ENCODE peak calls at places on chromosomes 4 and X, in five cellular contexts. V is AG08396, W is amniotic stem cell, P is endodermal cell, H is ureter. F is an unnamed sample.

GRCh38 chr4:79852305-79852730 is 220.7 kb downstream of the ANTXR2 start:
- DNase-seq in V (peak; percentile 39), W (peak; percentile 32), P (peak; percentile 69), H (no peak), F (no peak)

GRCh38 chrX:69968956-69969355 is 80.8 kb downstream of the AWAT2 start:
- DNase-seq in H (no peak), W (no peak), V (no peak), P (no peak), F (peak; percentile 0)

GRCh38 chrX:124592745-124593144 is 246.4 kb downstream of the SH2D1A start:
- DNase-seq in V (no peak), H (no peak), W (no peak), P (no peak), F (no peak)

GRCh38 chr4:143626134-143626859 is 74.2 kb downstream of the FREM3 start:
- DNase-seq in P (no peak), V (peak; percentile 12), W (no peak), H (peak; percentile 83), F (no peak)

GRCh38 chr4:138182838-138183426 is 59.2 kb downstream of the SLC7A11 start:
- DNase-seq in P (no peak), W (no peak), V (peak; percentile 23), H (no peak), F (peak; percentile 51)

GRCh38 chr4:79897174-79897573 is 175.9 kb downstream of the ANTXR2 start:
- DNase-seq in P (no peak), W (no peak), V (no peak), H (no peak), F (no peak)

GRCh38 chr4:56139241-56139827 is 190.6 kb downstream of the CEP135 start:
- DNase-seq in P (no peak), W (no peak), H (no peak), V (no peak), F (no peak)

GRCh38 chrX:151004085-151004484 is 20.9 kb downstream of the HMGB3 start:
- DNase-seq in H (no peak), V (no peak), W (no peak), P (no peak), F (peak; percentile 9)

GRCh38 chrX:49970699-49971098 is 48.3 kb downstream of the CLCN5 start:
- DNase-seq in V (no peak), H (no peak), P (no peak), W (no peak), F (no peak)

GRCh38 chrX:134717698-134718328 is 59.5 kb upstream of the PLAC1 start:
- DNase-seq in P (no peak), H (no peak), V (no peak), W (no peak), F (no peak)

GRCh38 chr4:176565044-176565443 is 227.7 kb downstream of the VEGFC start:
- DNase-seq in P (no peak), W (no peak), V (no peak), H (no peak), F (no peak)

GRCh38 chr4:104490770-104491395 is 3.8 kb downstream of the CXXC4 start:
- DNase-seq in H (peak; percentile 77), V (peak; percentile 53), W (peak; percentile 0), P (peak; percentile 86), F (peak; percentile 19)

GRCh38 chr4:137312257-137312656 is 220.0 kb downstream of the PCDH18 start:
- DNase-seq in W (no peak), H (no peak), P (no peak), V (no peak), F (no peak)

GRCh38 chr4:5747746-5748365 is 36.9 kb downstream of the EVC start:
- DNase-seq in H (no peak), P (no peak), W (peak; percentile 99), V (peak; percentile 78), F (no peak)

GRCh38 chr4:175308236-175308635 is 390.1 kb downstream of the ADAM29 start:
- DNase-seq in V (peak; percentile 11), H (no peak), P (no peak), W (no peak), F (no peak)

GRCh38 chr4:78551420-78552351 is at the start of gene ANXA3:
- DNase-seq in P (peak; percentile 91), W (no peak), V (peak; percentile 47), H (peak; percentile 44), F (peak; percentile 28)

GRCh38 chr4:9898596-9899345 is 117.3 kb downstream of the DRD5 start:
- DNase-seq in H (no peak), W (no peak), P (peak; percentile 91), V (peak; percentile 12), F (peak; percentile 12)

GRCh38 chrX:1815456-1816175 is 200.8 kb downstream of the ASMT start:
- DNase-seq in P (no peak), W (no peak), H (no peak), V (no peak), F (no peak)

GRCh38 chrX:29397506-29397905 is 810.3 kb downstream of the IL1RAPL1 start:
- DNase-seq in H (no peak), V (peak; percentile 20), P (no peak), W (no peak), F (no peak)

GRCh38 chr4:41963105-41963504 is 18.5 kb upstream of the DCAF4L1 start:
- DNase-seq in V (no peak), W (peak; percentile 16), H (no peak), P (no peak), F (peak; percentile 39)

GRCh38 chr4:23733476-23733875 is 156.4 kb downstream of the PPARGC1A start:
- DNase-seq in W (no peak), V (no peak), H (no peak), P (no peak), F (no peak)

GRCh38 chrX:476724-477075 is 90.0 kb upstream of the PPP2R3B start:
- DNase-seq in P (peak; percentile 32), V (no peak), W (no peak), H (no peak), F (no peak)

GRCh38 chr4:107008115-107008514 is 28.0 kb downstream of the DKK2 start:
- DNase-seq in V (no peak), P (no peak), H (no peak), W (no peak), F (no peak)

GRCh38 chr4:8542776-8543525 is 37.2 kb upstream of the GPR78 start:
- DNase-seq in P (no peak), V (no peak), H (no peak), W (no peak), F (no peak)

GRCh38 chr4:7335363-7336066 is 99.2 kb downstream of the PSAPL1 start:
- DNase-seq in P (peak; percentile 98), V (peak; percentile 67), W (no peak), H (no peak), F (peak; percentile 63)

GRCh38 chr4:128728190-128728589 is 81.3 kb upstream of the JADE1 start:
- DNase-seq in P (no peak), W (no peak), H (no peak), V (no peak), F (no peak)

GRCh38 chr4:154044118-154044517 is 255.2 kb upstream of the SFRP2 start:
- DNase-seq in V (no peak), W (no peak), H (no peak), P (no peak), F (no peak)

GRCh38 chr4:152448806-152449205 is 87.1 kb downstream of the FBXW7 start:
- DNase-seq in V (no peak), W (no peak), P (no peak), H (no peak), F (no peak)

GRCh38 chr4:80045831-80046230 is 27.2 kb downstream of the ANTXR2 start:
- DNase-seq in W (no peak), P (no peak), H (no peak), V (no peak), F (no peak)

GRCh38 chr4:85548116-85548515 is 73.2 kb downstream of the ARHGAP24 start:
- DNase-seq in P (no peak), H (no peak), V (no peak), W (no peak), F (no peak)

GRCh38 chrX:154074199-154074598 is 23.3 kb downstream of the MECP2 start:
- DNase-seq in P (peak; percentile 63), V (peak; percentile 63), W (no peak), H (no peak), F (no peak)

F was measured in erythroblast.